ENCODE peak calls at places on chromosome 18, in four cellular contexts. One of them, this sample, is unnamed.

GRCh38 chr18:78780719-78781600 is 198.7 kb upstream of the SALL3 start:
- DNase-seq in neural progenitor cell: no peak
- DNase-seq in astrocyte: no peak
- DNase-seq in HL-60: no peak
- DNase-seq in this sample: no peak

GRCh38 chr18:199214-199613 is 40.9 kb downstream of the USP14 start:
- DNase-seq in neural progenitor cell: no peak
- DNase-seq in HL-60: no peak
- DNase-seq in astrocyte: no peak
- DNase-seq in this sample: no peak

GRCh38 chr18:55321268-55322175 is 266.5 kb downstream of the TCF4 start:
- DNase-seq in neural progenitor cell: peak
- DNase-seq in astrocyte: peak
- DNase-seq in HL-60: peak
- DNase-seq in this sample: peak

GRCh38 chr18:23003289-23003688 is 70.2 kb downstream of the RBBP8 start:
- DNase-seq in astrocyte: no peak
- DNase-seq in neural progenitor cell: no peak
- DNase-seq in HL-60: no peak
- DNase-seq in this sample: no peak

GRCh38 chr18:55229682-55230081 is 270.4 kb upstream of the CCDC68 start:
- DNase-seq in neural progenitor cell: no peak
- DNase-seq in astrocyte: no peak
- DNase-seq in HL-60: no peak
- DNase-seq in this sample: no peak

GRCh38 chr18:67318651-67319050 is 197.9 kb downstream of the DSEL start:
- DNase-seq in astrocyte: peak
- DNase-seq in HL-60: no peak
- DNase-seq in neural progenitor cell: no peak
- DNase-seq in this sample: peak

GRCh38 chr18:73842795-73843394 is 304.7 kb downstream of the FBXO15 start:
- DNase-seq in neural progenitor cell: peak
- DNase-seq in astrocyte: peak
- DNase-seq in HL-60: peak
- DNase-seq in this sample: peak

GRCh38 chr18:79584491-79585394 is 94.9 kb upstream of the CTDP1 start:
- DNase-seq in astrocyte: no peak
- DNase-seq in neural progenitor cell: no peak
- DNase-seq in HL-60: no peak
- DNase-seq in this sample: no peak

GRCh38 chr18:13451661-13452447 is 233.3 kb downstream of the LDLRAD4 start:
- DNase-seq in astrocyte: no peak
- DNase-seq in neural progenitor cell: peak
- DNase-seq in HL-60: peak
- DNase-seq in this sample: no peak

GRCh38 chr18:2827076-2827475 is 19.7 kb upstream of the EMILIN2 start:
- DNase-seq in neural progenitor cell: no peak
- DNase-seq in HL-60: no peak
- DNase-seq in astrocyte: no peak
- DNase-seq in this sample: no peak

GRCh38 chr18:23188391-23188790 is 53.1 kb downstream of the CABLES1 start:
- DNase-seq in HL-60: no peak
- DNase-seq in neural progenitor cell: no peak
- DNase-seq in astrocyte: no peak
- DNase-seq in this sample: no peak

GRCh38 chr18:69674921-69675405 is 272.7 kb downstream of the CD226 start:
- DNase-seq in neural progenitor cell: peak
- DNase-seq in HL-60: no peak
- DNase-seq in astrocyte: no peak
- DNase-seq in this sample: no peak

GRCh38 chr18:48320639-48320945 is 88.6 kb downstream of the ZBTB7C start:
- DNase-seq in astrocyte: no peak
- DNase-seq in neural progenitor cell: no peak
- DNase-seq in HL-60: no peak
- DNase-seq in this sample: no peak

GRCh38 chr18:25234740-25235345 is 117.1 kb downstream of the ZNF521 start:
- DNase-seq in HL-60: no peak
- DNase-seq in neural progenitor cell: no peak
- DNase-seq in astrocyte: no peak
- DNase-seq in this sample: no peak

GRCh38 chr18:65567372-65567771 is 183.4 kb upstream of the CDH7 start:
- DNase-seq in neural progenitor cell: peak
- DNase-seq in HL-60: no peak
- DNase-seq in astrocyte: no peak
- DNase-seq in this sample: no peak

GRCh38 chr18:46510386-46510785 is 146.6 kb downstream of the LOXHD1 start:
- DNase-seq in HL-60: no peak
- DNase-seq in astrocyte: no peak
- DNase-seq in neural progenitor cell: no peak
- DNase-seq in this sample: no peak

GRCh38 chr18:8124232-8125146 is 484.7 kb upstream of the RAB12 start:
- DNase-seq in astrocyte: no peak
- DNase-seq in neural progenitor cell: no peak
- DNase-seq in HL-60: no peak
- DNase-seq in this sample: no peak

GRCh38 chr18:33205777-33206176 is 234.7 kb downstream of the CCDC178 start:
- DNase-seq in neural progenitor cell: no peak
- DNase-seq in HL-60: no peak
- DNase-seq in astrocyte: no peak
- DNase-seq in this sample: no peak

GRCh38 chr18:33195795-33196194 is 244.7 kb downstream of the CCDC178 start:
- DNase-seq in neural progenitor cell: peak
- DNase-seq in astrocyte: no peak
- DNase-seq in HL-60: no peak
- DNase-seq in this sample: no peak

GRCh38 chr18:33201509-33201926 is 239.0 kb downstream of the CCDC178 start:
- DNase-seq in neural progenitor cell: peak
- DNase-seq in astrocyte: peak
- DNase-seq in HL-60: peak
- DNase-seq in this sample: no peak
- TF ChIP-seq CTCF in neural progenitor cell: peak
- TF ChIP-seq CTCF in astrocyte: peak
- TF ChIP-seq CTCF in HL-60: no peak
- TF ChIP-seq CTCF in this sample: no peak

DNA sequence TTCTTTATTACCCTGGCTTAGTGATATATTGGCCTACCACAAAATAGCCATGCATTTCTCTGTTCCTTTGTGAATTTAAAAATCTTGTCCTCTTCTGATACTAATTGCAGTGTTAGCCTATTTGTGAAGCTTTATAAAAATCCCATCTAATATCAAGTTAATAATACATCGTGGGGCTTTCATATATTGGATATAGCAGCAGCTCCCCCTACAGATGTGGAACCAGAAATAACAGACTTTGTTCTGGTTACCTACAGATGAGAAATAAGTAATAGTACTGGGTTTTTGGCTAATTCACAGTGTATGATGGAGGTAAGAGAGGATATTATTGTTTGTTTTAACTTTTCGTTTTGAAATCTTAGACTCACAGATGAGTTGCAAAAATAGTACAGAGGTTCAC is 1661.7 kb upstream of the PIK3C3 start:
- DNase-seq in astrocyte: no peak
- DNase-seq in HL-60: no peak
- DNase-seq in neural progenitor cell: peak
- DNase-seq in this sample: no peak
- TF ChIP-seq CTCF in astrocyte: peak
- TF ChIP-seq CTCF in HL-60: no peak
- TF ChIP-seq CTCF in neural progenitor cell: peak
- TF ChIP-seq CTCF in this sample: no peak

DNA sequence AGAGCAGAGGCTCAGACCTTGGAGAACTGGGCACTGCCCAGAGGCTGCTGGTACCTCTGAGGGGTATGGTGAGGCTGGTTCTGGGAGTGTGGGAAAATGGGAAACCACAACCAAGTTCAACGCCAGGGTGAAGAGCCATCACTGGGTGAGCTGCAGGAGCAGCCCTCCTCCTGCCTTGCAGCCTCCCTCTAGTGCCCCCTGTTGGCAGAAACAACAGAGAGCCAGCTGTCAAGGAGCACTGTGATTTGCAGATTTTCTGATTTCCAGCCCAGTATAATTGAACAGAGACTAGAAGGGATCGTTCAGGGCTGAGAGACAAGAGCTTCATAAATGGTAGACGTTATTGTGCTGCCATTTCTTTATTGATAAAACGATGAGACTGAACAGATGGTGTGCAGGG is 50.5 kb downstream of the MAPK4 start:
- DNase-seq in HL-60: no peak
- DNase-seq in astrocyte: no peak
- DNase-seq in neural progenitor cell: no peak
- DNase-seq in this sample: no peak
- TF ChIP-seq CTCF in HL-60: peak
- TF ChIP-seq CTCF in astrocyte: no peak
- TF ChIP-seq CTCF in neural progenitor cell: peak
- TF ChIP-seq CTCF in this sample: no peak

GRCh38 chr18:5195656-5196055 is 1.4 kb downstream of the AKAIN1 start:
- DNase-seq in HL-60: no peak
- DNase-seq in astrocyte: no peak
- DNase-seq in neural progenitor cell: peak
- DNase-seq in this sample: no peak

GRCh38 chr18:5196253-5197031 is 615 bp downstream of the AKAIN1 start:
- DNase-seq in astrocyte: no peak
- DNase-seq in neural progenitor cell: peak
- DNase-seq in HL-60: no peak
- DNase-seq in this sample: no peak

GRCh38 chr18:5197461-5197860 is 404 bp upstream of the AKAIN1 start:
- DNase-seq in astrocyte: no peak
- DNase-seq in HL-60: no peak
- DNase-seq in neural progenitor cell: no peak
- DNase-seq in this sample: no peak

DNA sequence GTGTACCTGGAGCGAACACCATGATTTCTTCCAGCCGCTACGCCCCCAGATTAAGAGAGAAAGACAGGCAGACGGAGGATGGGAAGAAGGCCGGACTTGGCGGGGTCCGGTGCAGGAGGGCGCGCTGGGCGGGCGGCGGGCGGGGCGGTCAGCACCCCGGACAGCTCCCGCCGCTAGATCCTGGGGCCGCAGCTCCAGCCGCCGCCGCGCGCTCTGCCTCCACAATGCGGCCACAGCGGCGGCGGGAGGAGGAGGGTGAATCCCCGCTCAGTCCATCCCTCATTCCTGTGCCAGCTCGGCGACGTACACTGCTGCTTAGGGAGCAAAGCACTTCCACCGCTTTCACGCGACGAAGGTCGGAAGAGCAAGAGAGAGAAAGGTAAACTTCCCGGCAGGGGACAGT is at the start of gene AKAIN1:
- DNase-seq in HL-60: peak
- DNase-seq in astrocyte: peak
- DNase-seq in neural progenitor cell: peak
- DNase-seq in this sample: no peak
- TF ChIP-seq CTCF in HL-60: no peak
- TF ChIP-seq CTCF in astrocyte: no peak
- TF ChIP-seq CTCF in neural progenitor cell: no peak
- TF ChIP-seq CTCF in this sample: no peak

GRCh38 chr18:31680836-31681568 is 3.4 kb downstream of the B4GALT6 start:
- DNase-seq in HL-60: no peak
- DNase-seq in neural progenitor cell: no peak
- DNase-seq in astrocyte: no peak
- DNase-seq in this sample: no peak
- TF ChIP-seq CTCF in HL-60: no peak
- TF ChIP-seq CTCF in neural progenitor cell: peak
- TF ChIP-seq CTCF in astrocyte: no peak
- TF ChIP-seq CTCF in this sample: no peak

GRCh38 chr18:57135705-57136104 is 11.2 kb upstream of the BOD1L2 start:
- DNase-seq in HL-60: no peak
- DNase-seq in astrocyte: no peak
- DNase-seq in neural progenitor cell: no peak
- DNase-seq in this sample: no peak
- TF ChIP-seq CTCF in HL-60: no peak
- TF ChIP-seq CTCF in astrocyte: no peak
- TF ChIP-seq CTCF in neural progenitor cell: peak
- TF ChIP-seq CTCF in this sample: peak

GRCh38 chr18:76999077-76999476 is 133.5 kb downstream of the MBP start:
- DNase-seq in HL-60: no peak
- DNase-seq in astrocyte: no peak
- DNase-seq in neural progenitor cell: no peak
- DNase-seq in this sample: no peak

GRCh38 chr18:77002496-77002895 is 130.1 kb downstream of the MBP start:
- DNase-seq in HL-60: no peak
- DNase-seq in astrocyte: no peak
- DNase-seq in neural progenitor cell: no peak
- DNase-seq in this sample: no peak

GRCh38 chr18:77001979-77002378 is 130.6 kb downstream of the MBP start:
- DNase-seq in astrocyte: no peak
- DNase-seq in HL-60: no peak
- DNase-seq in neural progenitor cell: no peak
- DNase-seq in this sample: no peak

GRCh38 chr18:77001041-77001440 is 131.5 kb downstream of the MBP start:
- DNase-seq in neural progenitor cell: no peak
- DNase-seq in astrocyte: no peak
- DNase-seq in HL-60: no peak
- DNase-seq in this sample: no peak

DNA sequence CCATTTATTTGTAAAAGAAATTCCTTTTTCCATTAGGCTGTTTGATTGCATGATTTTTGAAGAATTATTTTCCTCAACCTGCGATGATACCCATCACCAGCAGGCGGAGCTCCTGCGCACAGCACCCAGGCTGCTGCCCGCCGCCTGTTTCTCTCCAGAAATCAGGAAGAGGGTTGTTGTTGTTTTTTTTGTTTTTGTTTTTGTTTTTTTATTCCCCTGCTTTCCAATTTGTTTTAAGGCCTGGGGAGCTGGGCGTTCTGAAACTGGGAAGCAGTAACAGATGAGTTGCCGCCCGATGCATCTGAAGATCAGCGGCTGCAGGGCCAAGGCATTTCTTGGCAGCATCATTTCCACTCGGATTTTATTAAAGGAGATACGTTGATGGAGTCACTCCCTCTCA is 132.1 kb downstream of the MBP start:
- DNase-seq in HL-60: peak
- DNase-seq in neural progenitor cell: peak
- DNase-seq in astrocyte: peak
- DNase-seq in this sample: peak
- TF ChIP-seq CTCF in HL-60: peak
- TF ChIP-seq CTCF in neural progenitor cell: peak
- TF ChIP-seq CTCF in astrocyte: peak
- TF ChIP-seq CTCF in this sample: peak

GRCh38 chr18:12274793-12275192 is 20.6 kb downstream of the CIDEA start:
- DNase-seq in astrocyte: no peak
- DNase-seq in neural progenitor cell: no peak
- DNase-seq in HL-60: no peak
- DNase-seq in this sample: no peak

GRCh38 chr18:12279781-12280531 is 25.8 kb downstream of the CIDEA start:
- DNase-seq in neural progenitor cell: no peak
- DNase-seq in HL-60: no peak
- DNase-seq in astrocyte: no peak
- DNase-seq in this sample: no peak

GRCh38 chr18:12278765-12279682 is 24.9 kb downstream of the CIDEA start:
- DNase-seq in astrocyte: peak
- DNase-seq in HL-60: no peak
- DNase-seq in neural progenitor cell: peak
- DNase-seq in this sample: peak

GRCh38 chr18:12276736-12277554 is 22.8 kb downstream of the CIDEA start:
- DNase-seq in astrocyte: no peak
- DNase-seq in neural progenitor cell: no peak
- DNase-seq in HL-60: no peak
- DNase-seq in this sample: no peak

GRCh38 chr18:12278153-12278764 is 24.1 kb downstream of the CIDEA start:
- DNase-seq in neural progenitor cell: peak
- DNase-seq in astrocyte: no peak
- DNase-seq in HL-60: no peak
- DNase-seq in this sample: no peak
- TF ChIP-seq CTCF in neural progenitor cell: peak
- TF ChIP-seq CTCF in astrocyte: no peak
- TF ChIP-seq CTCF in HL-60: no peak
- TF ChIP-seq CTCF in this sample: peak

This sample was measured in HFFc6.